ENCODE peak calls at places on chromosomes 1 and 21, in ten cellular contexts. One of them, this sample, is unnamed.

GRCh38 chr1:182163821-182164223 is 102.3 kb upstream of the ZNF648 start:
- DNase-seq in adipocyte: peak; percentile 34
- DNase-seq in posterior vena cava: peak; percentile 84
- DNase-seq in AG09309: no peak
- DNase-seq in NCI-H1417: no peak
- DNase-seq in right atrium auricular region: peak; percentile 72
- DNase-seq in IMR-90: no peak
- DNase-seq in thoracic aorta: no peak
- DNase-seq in activated T-cell treated with anti-CD3 and anti-CD28 coated beads for 1 hour: no peak
- DNase-seq in fibroblast of the conjunctiva: no peak
- DNase-seq in this sample: no peak

GRCh38 chr21:27759091-27759659 is 792.3 kb upstream of the ADAMTS5 start:
- DNase-seq in adipocyte: no peak
- DNase-seq in posterior vena cava: no peak
- DNase-seq in AG09309: no peak
- DNase-seq in NCI-H1417: no peak
- DNase-seq in right atrium auricular region: no peak
- DNase-seq in IMR-90: no peak
- DNase-seq in thoracic aorta: no peak
- DNase-seq in activated T-cell treated with anti-CD3 and anti-CD28 coated beads for 1 hour: no peak
- DNase-seq in fibroblast of the conjunctiva: no peak
- DNase-seq in this sample: no peak

GRCh38 chr1:79745928-79746327 is 739.4 kb upstream of the ADGRL4 start:
- DNase-seq in adipocyte: no peak
- DNase-seq in posterior vena cava: no peak
- DNase-seq in AG09309: no peak
- DNase-seq in NCI-H1417: no peak
- DNase-seq in right atrium auricular region: no peak
- DNase-seq in IMR-90: peak; percentile 12
- DNase-seq in thoracic aorta: no peak
- DNase-seq in activated T-cell treated with anti-CD3 and anti-CD28 coated beads for 1 hour: no peak
- DNase-seq in fibroblast of the conjunctiva: no peak
- DNase-seq in this sample: no peak

GRCh38 chr1:99749504-99749903 is 16.9 kb downstream of the FRRS1 start:
- DNase-seq in adipocyte: no peak
- DNase-seq in posterior vena cava: no peak
- DNase-seq in AG09309: no peak
- DNase-seq in NCI-H1417: no peak
- DNase-seq in right atrium auricular region: no peak
- DNase-seq in IMR-90: no peak
- DNase-seq in thoracic aorta: no peak
- DNase-seq in activated T-cell treated with anti-CD3 and anti-CD28 coated beads for 1 hour: no peak
- DNase-seq in fibroblast of the conjunctiva: no peak
- DNase-seq in this sample: no peak

GRCh38 chr21:42401820-42402251 is 1.9 kb upstream of the UBASH3A start:
- DNase-seq in adipocyte: no peak
- DNase-seq in posterior vena cava: no peak
- DNase-seq in AG09309: no peak
- DNase-seq in NCI-H1417: no peak
- DNase-seq in right atrium auricular region: no peak
- DNase-seq in IMR-90: no peak
- DNase-seq in thoracic aorta: no peak
- DNase-seq in activated T-cell treated with anti-CD3 and anti-CD28 coated beads for 1 hour: no peak
- DNase-seq in fibroblast of the conjunctiva: no peak
- DNase-seq in this sample: no peak

GRCh38 chr1:67228791-67229190 is 62.5 kb downstream of the IL23R start:
- DNase-seq in adipocyte: no peak
- DNase-seq in posterior vena cava: no peak
- DNase-seq in AG09309: no peak
- DNase-seq in NCI-H1417: no peak
- DNase-seq in right atrium auricular region: no peak
- DNase-seq in IMR-90: no peak
- DNase-seq in thoracic aorta: no peak
- DNase-seq in activated T-cell treated with anti-CD3 and anti-CD28 coated beads for 1 hour: no peak
- DNase-seq in fibroblast of the conjunctiva: no peak
- DNase-seq in this sample: no peak

GRCh38 chr1:234686035-234686434 is 76.1 kb upstream of the IRF2BP2 start:
- DNase-seq in adipocyte: no peak
- DNase-seq in posterior vena cava: no peak
- DNase-seq in AG09309: no peak
- DNase-seq in NCI-H1417: no peak
- DNase-seq in right atrium auricular region: no peak
- DNase-seq in IMR-90: no peak
- DNase-seq in thoracic aorta: no peak
- DNase-seq in activated T-cell treated with anti-CD3 and anti-CD28 coated beads for 1 hour: no peak
- DNase-seq in fibroblast of the conjunctiva: no peak
- DNase-seq in this sample: no peak

GRCh38 chr1:101371259-101371658 is 134.4 kb downstream of the S1PR1 start:
- DNase-seq in adipocyte: peak; percentile 26
- DNase-seq in posterior vena cava: no peak
- DNase-seq in AG09309: no peak
- DNase-seq in NCI-H1417: no peak
- DNase-seq in right atrium auricular region: no peak
- DNase-seq in IMR-90: peak; percentile 87
- DNase-seq in thoracic aorta: no peak
- DNase-seq in activated T-cell treated with anti-CD3 and anti-CD28 coated beads for 1 hour: no peak
- DNase-seq in fibroblast of the conjunctiva: no peak
- DNase-seq in this sample: peak; percentile 52

GRCh38 chr1:9292361-9293240 is at the start of gene SPSB1:
- DNase-seq in adipocyte: peak; percentile 91
- DNase-seq in posterior vena cava: peak; percentile 91
- DNase-seq in AG09309: no peak
- DNase-seq in NCI-H1417: peak; percentile 70
- DNase-seq in right atrium auricular region: peak; percentile 79
- DNase-seq in IMR-90: peak; percentile 78
- DNase-seq in thoracic aorta: peak; percentile 43
- DNase-seq in activated T-cell treated with anti-CD3 and anti-CD28 coated beads for 1 hour: peak; percentile 54
- DNase-seq in fibroblast of the conjunctiva: no peak
- DNase-seq in this sample: no peak

GRCh38 chr1:228340686-228341449 is 65.8 kb downstream of the TRIM11 start:
- DNase-seq in adipocyte: no peak
- DNase-seq in posterior vena cava: peak; percentile 79
- DNase-seq in AG09309: no peak
- DNase-seq in NCI-H1417: no peak
- DNase-seq in right atrium auricular region: no peak
- DNase-seq in IMR-90: no peak
- DNase-seq in thoracic aorta: no peak
- DNase-seq in activated T-cell treated with anti-CD3 and anti-CD28 coated beads for 1 hour: no peak
- DNase-seq in fibroblast of the conjunctiva: no peak
- DNase-seq in this sample: no peak

GRCh38 chr1:97013904-97014303 is 292.3 kb downstream of the PTBP2 start:
- DNase-seq in adipocyte: peak; percentile 69
- DNase-seq in posterior vena cava: no peak
- DNase-seq in AG09309: peak; percentile 11
- DNase-seq in NCI-H1417: no peak
- DNase-seq in right atrium auricular region: no peak
- DNase-seq in IMR-90: peak; percentile 76
- DNase-seq in thoracic aorta: no peak
- DNase-seq in activated T-cell treated with anti-CD3 and anti-CD28 coated beads for 1 hour: no peak
- DNase-seq in fibroblast of the conjunctiva: peak; percentile 65
- DNase-seq in this sample: no peak

GRCh38 chr1:53366901-53367502 is 39.1 kb upstream of the LRP8 start:
- DNase-seq in adipocyte: no peak
- DNase-seq in posterior vena cava: peak; percentile 40
- DNase-seq in AG09309: no peak
- DNase-seq in NCI-H1417: no peak
- DNase-seq in right atrium auricular region: no peak
- DNase-seq in IMR-90: no peak
- DNase-seq in thoracic aorta: no peak
- DNase-seq in activated T-cell treated with anti-CD3 and anti-CD28 coated beads for 1 hour: no peak
- DNase-seq in fibroblast of the conjunctiva: no peak
- DNase-seq in this sample: no peak

GRCh38 chr1:24932725-24933294 is 2.7 kb upstream of the RUNX3 start:
- DNase-seq in adipocyte: no peak
- DNase-seq in posterior vena cava: no peak
- DNase-seq in AG09309: no peak
- DNase-seq in NCI-H1417: peak; percentile 28
- DNase-seq in right atrium auricular region: no peak
- DNase-seq in IMR-90: no peak
- DNase-seq in thoracic aorta: no peak
- DNase-seq in activated T-cell treated with anti-CD3 and anti-CD28 coated beads for 1 hour: no peak
- DNase-seq in fibroblast of the conjunctiva: no peak
- DNase-seq in this sample: no peak

GRCh38 chr1:19596065-19596718 is 47.9 kb upstream of the NBL1 start:
- DNase-seq in adipocyte: no peak
- DNase-seq in posterior vena cava: no peak
- DNase-seq in AG09309: no peak
- DNase-seq in NCI-H1417: peak; percentile 68
- DNase-seq in right atrium auricular region: no peak
- DNase-seq in IMR-90: peak; percentile 28
- DNase-seq in thoracic aorta: no peak
- DNase-seq in activated T-cell treated with anti-CD3 and anti-CD28 coated beads for 1 hour: no peak
- DNase-seq in fibroblast of the conjunctiva: no peak
- DNase-seq in this sample: no peak

GRCh38 chr21:42621828-42622199 is 31.6 kb upstream of the PDE9A start:
- DNase-seq in adipocyte: no peak
- DNase-seq in posterior vena cava: peak; percentile 32
- DNase-seq in AG09309: no peak
- DNase-seq in NCI-H1417: peak; percentile 96
- DNase-seq in right atrium auricular region: no peak
- DNase-seq in IMR-90: no peak
- DNase-seq in thoracic aorta: no peak
- DNase-seq in activated T-cell treated with anti-CD3 and anti-CD28 coated beads for 1 hour: no peak
- DNase-seq in fibroblast of the conjunctiva: no peak
- DNase-seq in this sample: peak; percentile 94

GRCh38 chr1:35876988-35877387 is 6.0 kb upstream of the AGO1 start:
- DNase-seq in adipocyte: peak; percentile 46
- DNase-seq in posterior vena cava: no peak
- DNase-seq in AG09309: no peak
- DNase-seq in NCI-H1417: no peak
- DNase-seq in right atrium auricular region: no peak
- DNase-seq in IMR-90: peak; percentile 27
- DNase-seq in thoracic aorta: no peak
- DNase-seq in activated T-cell treated with anti-CD3 and anti-CD28 coated beads for 1 hour: no peak
- DNase-seq in fibroblast of the conjunctiva: no peak
- DNase-seq in this sample: no peak

GRCh38 chr1:38336308-38336707 is 289.7 kb upstream of the POU3F1 start:
- DNase-seq in adipocyte: no peak
- DNase-seq in posterior vena cava: no peak
- DNase-seq in AG09309: no peak
- DNase-seq in NCI-H1417: no peak
- DNase-seq in right atrium auricular region: peak; percentile 4
- DNase-seq in IMR-90: no peak
- DNase-seq in thoracic aorta: no peak
- DNase-seq in activated T-cell treated with anti-CD3 and anti-CD28 coated beads for 1 hour: no peak
- DNase-seq in fibroblast of the conjunctiva: no peak
- DNase-seq in this sample: no peak

GRCh38 chr1:55816456-55816794 is 601.3 kb upstream of the USP24 start:
- DNase-seq in adipocyte: no peak
- DNase-seq in posterior vena cava: no peak
- DNase-seq in AG09309: no peak
- DNase-seq in NCI-H1417: peak; percentile 83
- DNase-seq in right atrium auricular region: no peak
- DNase-seq in IMR-90: peak; percentile 37
- DNase-seq in thoracic aorta: no peak
- DNase-seq in activated T-cell treated with anti-CD3 and anti-CD28 coated beads for 1 hour: no peak
- DNase-seq in fibroblast of the conjunctiva: no peak
- DNase-seq in this sample: no peak

GRCh38 chr1:206560021-206560716 is 52.1 kb downstream of the EIF2D start:
- DNase-seq in adipocyte: no peak
- DNase-seq in posterior vena cava: no peak
- DNase-seq in AG09309: no peak
- DNase-seq in NCI-H1417: peak; percentile 87
- DNase-seq in right atrium auricular region: no peak
- DNase-seq in IMR-90: no peak
- DNase-seq in thoracic aorta: no peak
- DNase-seq in activated T-cell treated with anti-CD3 and anti-CD28 coated beads for 1 hour: no peak
- DNase-seq in fibroblast of the conjunctiva: no peak
- DNase-seq in this sample: no peak

GRCh38 chr21:42258150-42258884 is 39.4 kb downstream of the ABCG1 start:
- DNase-seq in adipocyte: peak; percentile 37
- DNase-seq in posterior vena cava: peak; percentile 90
- DNase-seq in AG09309: no peak
- DNase-seq in NCI-H1417: peak; percentile 58
- DNase-seq in right atrium auricular region: peak; percentile 65
- DNase-seq in IMR-90: peak; percentile 32
- DNase-seq in thoracic aorta: no peak
- DNase-seq in activated T-cell treated with anti-CD3 and anti-CD28 coated beads for 1 hour: peak; percentile 78
- DNase-seq in fibroblast of the conjunctiva: peak; percentile 18
- DNase-seq in this sample: no peak

GRCh38 chr1:230441183-230441582 is 15.1 kb upstream of the PGBD5 start:
- DNase-seq in adipocyte: no peak
- DNase-seq in posterior vena cava: no peak
- DNase-seq in AG09309: no peak
- DNase-seq in NCI-H1417: no peak
- DNase-seq in right atrium auricular region: no peak
- DNase-seq in IMR-90: no peak
- DNase-seq in thoracic aorta: no peak
- DNase-seq in activated T-cell treated with anti-CD3 and anti-CD28 coated beads for 1 hour: no peak
- DNase-seq in fibroblast of the conjunctiva: no peak
- DNase-seq in this sample: no peak

GRCh38 chr1:159141584-159142518 is 29.6 kb upstream of the CADM3 start:
- DNase-seq in adipocyte: peak; percentile 10
- DNase-seq in posterior vena cava: no peak
- DNase-seq in AG09309: peak; percentile 14
- DNase-seq in NCI-H1417: peak; percentile 36
- DNase-seq in right atrium auricular region: no peak
- DNase-seq in IMR-90: peak; percentile 60
- DNase-seq in thoracic aorta: no peak
- DNase-seq in activated T-cell treated with anti-CD3 and anti-CD28 coated beads for 1 hour: no peak
- DNase-seq in fibroblast of the conjunctiva: peak; percentile 20
- DNase-seq in this sample: no peak

GRCh38 chr1:7576946-7577657 is 194.0 kb upstream of the VAMP3 start:
- DNase-seq in adipocyte: peak; percentile 16
- DNase-seq in posterior vena cava: peak; percentile 45
- DNase-seq in AG09309: no peak
- DNase-seq in NCI-H1417: no peak
- DNase-seq in right atrium auricular region: no peak
- DNase-seq in IMR-90: peak; percentile 53
- DNase-seq in thoracic aorta: no peak
- DNase-seq in activated T-cell treated with anti-CD3 and anti-CD28 coated beads for 1 hour: no peak
- DNase-seq in fibroblast of the conjunctiva: no peak
- DNase-seq in this sample: no peak

GRCh38 chr1:165871311-165872067 is 44.1 kb downstream of the UCK2 start:
- DNase-seq in adipocyte: no peak
- DNase-seq in posterior vena cava: no peak
- DNase-seq in AG09309: no peak
- DNase-seq in NCI-H1417: no peak
- DNase-seq in right atrium auricular region: no peak
- DNase-seq in IMR-90: peak; percentile 54
- DNase-seq in thoracic aorta: no peak
- DNase-seq in activated T-cell treated with anti-CD3 and anti-CD28 coated beads for 1 hour: peak; percentile 2
- DNase-seq in fibroblast of the conjunctiva: no peak
- DNase-seq in this sample: peak; percentile 66

GRCh38 chr1:1841575-1841991 is 49.3 kb downstream of the GNB1 start:
- DNase-seq in adipocyte: no peak
- DNase-seq in posterior vena cava: no peak
- DNase-seq in AG09309: no peak
- DNase-seq in NCI-H1417: no peak
- DNase-seq in right atrium auricular region: no peak
- DNase-seq in IMR-90: no peak
- DNase-seq in thoracic aorta: no peak
- DNase-seq in activated T-cell treated with anti-CD3 and anti-CD28 coated beads for 1 hour: no peak
- DNase-seq in fibroblast of the conjunctiva: no peak
- DNase-seq in this sample: no peak

GRCh38 chr1:10539411-10540043 is 64.8 kb downstream of the PEX14 start:
- DNase-seq in adipocyte: no peak
- DNase-seq in posterior vena cava: no peak
- DNase-seq in AG09309: no peak
- DNase-seq in NCI-H1417: no peak
- DNase-seq in right atrium auricular region: no peak
- DNase-seq in IMR-90: peak; percentile 38
- DNase-seq in thoracic aorta: no peak
- DNase-seq in activated T-cell treated with anti-CD3 and anti-CD28 coated beads for 1 hour: no peak
- DNase-seq in fibroblast of the conjunctiva: no peak
- DNase-seq in this sample: no peak

GRCh38 chr1:163035791-163036249 is 33.3 kb upstream of the RGS4 start:
- DNase-seq in adipocyte: peak; percentile 63
- DNase-seq in posterior vena cava: no peak
- DNase-seq in AG09309: peak; percentile 65
- DNase-seq in NCI-H1417: peak; percentile 67
- DNase-seq in right atrium auricular region: no peak
- DNase-seq in IMR-90: peak; percentile 96
- DNase-seq in thoracic aorta: no peak
- DNase-seq in activated T-cell treated with anti-CD3 and anti-CD28 coated beads for 1 hour: no peak
- DNase-seq in fibroblast of the conjunctiva: no peak
- DNase-seq in this sample: peak; percentile 95

GRCh38 chr21:17340081-17340480 is 172.8 kb upstream of the CXADR start:
- DNase-seq in adipocyte: no peak
- DNase-seq in posterior vena cava: no peak
- DNase-seq in AG09309: no peak
- DNase-seq in NCI-H1417: peak; percentile 14
- DNase-seq in right atrium auricular region: no peak
- DNase-seq in IMR-90: no peak
- DNase-seq in thoracic aorta: no peak
- DNase-seq in activated T-cell treated with anti-CD3 and anti-CD28 coated beads for 1 hour: no peak
- DNase-seq in fibroblast of the conjunctiva: no peak
- DNase-seq in this sample: no peak